ENCODE peak calls at places on chromosomes 16 and 17, in eight cellular contexts. S is HTR-8/SVneo; D is CD8-positive, alpha-beta T cell; F is NCI-H774; Y is activated naive CD4-positive, alpha-beta T cell treated with anti-CD3 and anti-CD28 coated beads for 36 hours; T is stimulated activated CD8-positive, alpha-beta memory T cell treated with anti-CD3 and anti-CD28 coated beads, Interleukin-12 subunit alpha, Interleukin-12 subunit beta, amount 100 ng/mL, for 4 hours; I is EL; A is NAMALWA. X is an unnamed sample.

GRCh38 chr17:79570653-79571052 is 40.2 kb downstream of the RBFOX3 start:
- DNase-seq in S (no peak), F (no peak), A (no peak), T (no peak), I (no peak), Y (no peak), D (no peak), X (peak)

GRCh38 chr16:3174618-3175148 is 13.3 kb upstream of the OR1F1 start:
- DNase-seq in T (no peak), S (no peak), F (no peak), I (no peak), D (no peak), A (no peak), Y (no peak), X (peak)

GRCh38 chr17:19017401-19017800 is 12.8 kb upstream of the FAM83G start:
- DNase-seq in S (no peak), Y (no peak), I (no peak), F (no peak), A (no peak), T (no peak), D (no peak), X (peak)

GRCh38 chr17:63171428-63172205 is 205.6 kb downstream of the TANC2 start:
- DNase-seq in Y (no peak), T (no peak), S (no peak), D (no peak), A (no peak), I (peak), F (no peak), X (no peak)

GRCh38 chr17:60383379-60383778 is 8.6 kb downstream of the USP32 start:
- DNase-seq in F (peak), S (no peak), T (no peak), I (no peak), A (no peak), D (no peak), Y (no peak), X (no peak)

GRCh38 chr16:4172070-4172469 is 55.8 kb upstream of the ADCY9 start:
- DNase-seq in D (no peak), A (no peak), S (no peak), I (peak), T (no peak), F (no peak), Y (peak), X (no peak)

GRCh38 chr16:11155284-11155806 is 100.7 kb downstream of the SOCS1 start:
- DNase-seq in T (no peak), S (peak), F (no peak), A (no peak), I (peak), D (no peak), Y (no peak), X (peak)

GRCh38 chr16:4290236-4290830 is 17.5 kb upstream of the TFAP4 start:
- DNase-seq in F (no peak), S (peak), Y (no peak), T (no peak), D (no peak), I (peak), A (no peak), X (no peak)

GRCh38 chr16:24626251-24626650 is 86.9 kb downstream of the RBBP6 start:
- DNase-seq in Y (no peak), S (peak), I (peak), F (no peak), D (no peak), T (no peak), A (no peak), X (no peak)

GRCh38 chr16:55534773-55535172 is 25.9 kb downstream of the LPCAT2 start:
- DNase-seq in A (no peak), I (no peak), F (no peak), T (no peak), Y (no peak), D (no peak), S (no peak), X (no peak)

GRCh38 chr17:48003686-48004120 is 32.8 kb downstream of the CDK5RAP3 start:
- DNase-seq in D (no peak), T (no peak), A (no peak), I (no peak), Y (no peak), S (no peak), F (peak), X (no peak)

GRCh38 chr16:46658925-46659324 is 30.1 kb downstream of the VPS35 start:
- DNase-seq in D (no peak), A (peak), F (no peak), I (no peak), S (no peak), T (no peak), Y (peak), X (peak)

GRCh38 chr17:60157487-60158040 is 7.8 kb downstream of the CA4 start:
- DNase-seq in A (no peak), I (no peak), S (no peak), T (no peak), Y (no peak), D (no peak), F (no peak), X (no peak)

GRCh38 chr16:83953796-83954576 is 946 bp downstream of the OSGIN1 start:
- DNase-seq in I (peak), F (no peak), Y (peak), T (no peak), S (peak), A (peak), D (no peak), X (no peak)

GRCh38 chr16:67537270-67537635 is 8.6 kb downstream of the RIPOR1 start:
- DNase-seq in T (peak), S (peak), A (no peak), D (peak), F (no peak), Y (peak), I (peak), X (peak)

GRCh38 chr17:71444011-71444574 is 676.7 kb upstream of the SOX9 start:
- DNase-seq in I (no peak), T (no peak), Y (no peak), A (no peak), D (no peak), F (no peak), S (no peak), X (no peak)

GRCh38 chr17:44788139-44788538 is 29.4 kb downstream of the ADAM11 start:
- DNase-seq in A (no peak), S (no peak), T (no peak), I (no peak), Y (no peak), F (no peak), D (no peak), X (peak)

GRCh38 chr17:5329784-5330557 is 47.9 kb downstream of the RABEP1 start:
- DNase-seq in Y (peak), A (peak), D (no peak), S (no peak), F (no peak), T (no peak), I (no peak), X (no peak)

GRCh38 chr16:1389762-1390161 is 24.7 kb downstream of the UNKL start:
- DNase-seq in F (no peak), D (no peak), T (no peak), A (no peak), Y (no peak), I (no peak), S (no peak), X (no peak)

GRCh38 chr17:8116779-8117178 is 1.5 kb downstream of the ALOXE3 start:
- DNase-seq in D (no peak), F (no peak), S (no peak), Y (no peak), T (no peak), I (no peak), A (no peak), X (no peak)

GRCh38 chr17:4566785-4567184 is 6.4 kb upstream of the GGT6 start:
- DNase-seq in D (peak), S (peak), A (peak), F (peak), I (peak), Y (peak), T (no peak), X (peak)

X was measured in spleen.